ENCODE peak calls at places on chromosomes 4 and X, in eight cellular contexts. U is IMR-90, T is AG09319, P is lower leg skin, V is kidney epithelial cell, W is WTC11, G is AG10803, F is BJ. J is an unnamed sample.

GRCh38 chrX:112851806-112852205 is 11.2 kb upstream of the AMOT start:
- DNase-seq in U (peak; percentile 73), T (no peak), P (no peak), V (no peak), W (no peak), G (peak; percentile 58), F (no peak), J (no peak)

GRCh38 chrX:45322820-45323219 is 122.1 kb upstream of the DIPK2B start:
- DNase-seq in U (peak; percentile 45), T (no peak), P (no peak), V (no peak), W (no peak), G (peak; percentile 65), F (no peak), J (no peak)

GRCh38 chr4:172104534-172104933 is 291.3 kb downstream of the GALNTL6 start:
- DNase-seq in U (peak; percentile 16), T (no peak), P (no peak), V (no peak), W (no peak), G (no peak), F (no peak), J (no peak)

GRCh38 chr4:128286474-128287158 is 997 bp downstream of the PGRMC2 start:
- DNase-seq in U (peak; percentile 61), T (no peak), P (no peak), V (no peak), W (no peak), G (peak; percentile 80), F (no peak), J (no peak)

GRCh38 chrX:39418936-39419659 is 617.8 kb downstream of the MID1IP1 start:
- DNase-seq in U (no peak), T (no peak), P (no peak), V (no peak), W (no peak), G (no peak), F (no peak), J (no peak)

GRCh38 chrX:2159858-2160257 is 340.9 kb downstream of the DHRSX start:
- DNase-seq in U (no peak), T (no peak), P (no peak), V (no peak), W (no peak), G (no peak), F (no peak), J (no peak)

GRCh38 chr4:79241846-79242245 is 84.0 kb downstream of the NAA11 start:
- DNase-seq in U (peak; percentile 49), T (no peak), P (no peak), V (peak; percentile 29), W (no peak), G (peak; percentile 18), F (no peak), J (no peak)

GRCh38 chrX:54483946-54484345 is 12.1 kb downstream of the FGD1 start:
- DNase-seq in U (no peak), T (no peak), P (no peak), V (no peak), W (no peak), G (no peak), F (no peak), J (no peak)

GRCh38 chr4:2407991-2408342 is 10.5 kb downstream of the ZFYVE28 start:
- DNase-seq in U (no peak), T (no peak), P (no peak), V (no peak), W (no peak), G (no peak), F (no peak), J (no peak)

GRCh38 chr4:8199594-8200301 is 658 bp downstream of the SH3TC1 start:
- DNase-seq in U (no peak), T (no peak), P (no peak), V (no peak), W (no peak), G (no peak), F (no peak), J (peak; percentile 40)

GRCh38 chr4:169652535-169652934 is 32.2 kb downstream of the CLCN3 start:
- DNase-seq in U (no peak), T (no peak), P (no peak), V (no peak), W (no peak), G (no peak), F (no peak), J (no peak)

GRCh38 chr4:41358626-41359025 is 101.9 kb downstream of the UCHL1 start:
- DNase-seq in U (no peak), T (no peak), P (no peak), V (no peak), W (no peak), G (no peak), F (no peak), J (no peak)

GRCh38 chr4:84914686-84915395 is 51.6 kb downstream of the WDFY3 start:
- DNase-seq in U (no peak), T (no peak), P (no peak), V (no peak), W (no peak), G (no peak), F (no peak), J (no peak)

GRCh38 chr4:80423553-80424224 is 88.2 kb downstream of the CFAP299 start:
- DNase-seq in U (peak; percentile 19), T (no peak), P (no peak), V (no peak), W (no peak), G (peak; percentile 34), F (no peak), J (no peak)

GRCh38 chr4:925171-925570 is 6.9 kb downstream of the GAK start:
- DNase-seq in U (no peak), T (no peak), P (no peak), V (no peak), W (no peak), G (no peak), F (no peak), J (no peak)

GRCh38 chr4:4859010-4859798 is at the start of gene MSX1:
- DNase-seq in U (peak; percentile 75), T (peak; percentile 77), P (peak; percentile 79), V (no peak), W (peak; percentile 94), G (peak; percentile 88), F (no peak), J (peak; percentile 55)

GRCh38 chr4:168569066-168569908 is 72.4 kb downstream of the PALLD start:
- DNase-seq in U (no peak), T (no peak), P (no peak), V (no peak), W (no peak), G (peak; percentile 40), F (no peak), J (no peak)

GRCh38 chr4:46656071-46656470 is 253.0 kb downstream of the COX7B2 start:
- DNase-seq in U (no peak), T (no peak), P (no peak), V (no peak), W (no peak), G (no peak), F (no peak), J (no peak)

GRCh38 chrX:111348363-111348927 is 63.5 kb downstream of the DCX start:
- DNase-seq in U (no peak), T (no peak), P (no peak), V (no peak), W (no peak), G (no peak), F (no peak), J (no peak)

DNA sequence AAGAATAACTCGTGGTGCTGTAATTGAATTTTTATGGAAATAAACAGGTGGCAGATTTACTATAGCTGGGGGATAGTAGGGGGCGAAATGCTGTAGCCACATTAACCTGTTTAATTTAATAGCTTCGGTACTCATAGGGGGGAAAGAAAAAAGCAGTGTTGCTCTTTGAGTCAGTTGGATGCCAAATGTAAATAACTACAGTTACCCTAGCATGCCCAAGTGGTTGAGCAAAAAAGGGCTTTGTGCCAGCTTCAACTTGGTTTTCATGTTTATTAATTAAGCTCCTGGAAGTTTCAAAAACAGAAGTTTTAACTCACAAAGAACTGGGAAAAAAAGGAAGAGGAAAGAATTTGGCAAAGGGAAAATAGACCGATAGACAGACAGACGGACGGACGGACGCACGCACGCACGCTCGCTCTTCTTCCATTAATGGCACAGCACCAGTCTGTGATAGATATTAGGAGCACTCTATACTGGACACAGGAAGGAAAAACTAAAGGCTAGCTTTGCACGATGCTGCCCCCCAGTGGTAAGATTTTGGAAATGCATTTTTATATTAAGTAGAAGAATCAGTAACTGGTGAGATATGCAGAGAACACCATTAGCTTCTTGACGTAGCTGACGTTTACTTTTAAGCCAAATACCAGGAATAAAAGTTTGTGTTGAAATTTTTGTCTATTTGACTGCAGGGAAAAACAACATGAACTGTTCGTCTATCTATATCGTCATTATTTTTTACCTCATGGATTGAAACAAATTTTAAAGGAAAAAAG is 151.8 kb downstream of the SLC7A11 start:
- DNase-seq in U (peak; percentile 83), T (peak; percentile 57), P (peak; percentile 53), V (peak; percentile 26), W (peak; percentile 46), G (peak; percentile 78), F (peak; percentile 41), J (no peak)
- TF ChIP-seq CTCF in U (peak; percentile 87), T (peak; percentile 61), P (no peak), V (peak; percentile 58), W (peak; percentile 70), G (peak; percentile 77), F (peak; percentile 64), J (peak; percentile 55)

GRCh38 chr4:173752610-173753009 is 222.6 kb upstream of the HAND2 start:
- DNase-seq in U (peak; percentile 4), T (no peak), P (no peak), V (no peak), W (peak; percentile 88), G (peak; percentile 11), F (no peak), J (no peak)
- TF ChIP-seq CTCF in U (peak; percentile 18), T (peak; percentile 40), P (no peak), V (peak; percentile 53), W (peak; percentile 86), G (peak; percentile 60), F (peak; percentile 64), J (no peak)

DNA sequence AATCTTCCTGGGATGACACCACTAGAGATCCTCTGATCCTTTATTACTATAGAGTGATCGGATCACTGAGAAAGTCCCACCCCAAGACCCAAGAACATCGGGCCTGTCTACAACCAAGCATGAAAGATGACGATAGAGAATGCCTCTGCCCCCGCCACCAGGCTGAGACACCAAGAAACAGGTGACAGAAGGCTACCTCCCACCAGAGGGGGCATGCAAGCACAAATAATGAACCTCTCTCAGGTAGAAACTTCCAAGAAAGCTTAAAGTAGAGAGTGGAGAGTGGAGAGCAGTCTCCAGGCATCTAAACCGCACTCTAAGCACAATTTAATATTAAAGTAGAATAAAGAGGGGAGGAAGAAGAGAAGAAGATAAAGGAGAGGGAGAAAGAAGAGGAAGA is 402.6 kb downstream of the INPP4B start:
- DNase-seq in U (no peak), T (no peak), P (no peak), V (no peak), W (peak; percentile 23), G (no peak), F (no peak), J (no peak)
- TF ChIP-seq CTCF in U (no peak), T (no peak), P (no peak), V (no peak), W (no peak), G (no peak), F (no peak), J (no peak)

GRCh38 chr4:62901101-62901500 is 1508.1 kb downstream of the TECRL start:
- DNase-seq in U (no peak), T (no peak), P (no peak), V (no peak), W (no peak), G (no peak), F (no peak), J (no peak)
- TF ChIP-seq CTCF in U (no peak), T (no peak), P (no peak), V (no peak), W (no peak), G (no peak), F (no peak), J (no peak)

J was measured in natural killer cell.